ENCODE peak calls at places on chromosome 22, in eight cellular contexts. One of them, this sample, is unnamed.

GRCh38 chr22:25361899-25362214 is 142.4 kb downstream of the CRYBB2 start:
- DNase-seq in T-helper 22 cell: no peak
- DNase-seq in T-helper 17 cell: no peak
- DNase-seq in H7: no peak
- DNase-seq in EH: no peak
- DNase-seq in cardiac fibroblast: no peak
- DNase-seq in choroid plexus epithelial cell: no peak
- DNase-seq in CD4-positive, alpha-beta memory T cell: no peak
- DNase-seq in this sample: no peak

GRCh38 chr22:49753276-49753884 is 74.3 kb downstream of the BRD1 start:
- DNase-seq in T-helper 22 cell: no peak
- DNase-seq in T-helper 17 cell: no peak
- DNase-seq in H7: peak; percentile 60
- DNase-seq in EH: no peak
- DNase-seq in cardiac fibroblast: no peak
- DNase-seq in choroid plexus epithelial cell: no peak
- DNase-seq in CD4-positive, alpha-beta memory T cell: no peak
- DNase-seq in this sample: no peak

GRCh38 chr22:47370448-47371262 is 608.2 kb downstream of the TBC1D22A start:
- DNase-seq in T-helper 22 cell: no peak
- DNase-seq in T-helper 17 cell: no peak
- DNase-seq in H7: no peak
- DNase-seq in EH: no peak
- DNase-seq in cardiac fibroblast: no peak
- DNase-seq in choroid plexus epithelial cell: no peak
- DNase-seq in CD4-positive, alpha-beta memory T cell: no peak
- DNase-seq in this sample: no peak

GRCh38 chr22:17786435-17787158 is 12.3 kb upstream of the BID start:
- DNase-seq in T-helper 22 cell: no peak
- DNase-seq in T-helper 17 cell: no peak
- DNase-seq in H7: peak; percentile 79
- DNase-seq in EH: peak; percentile 18
- DNase-seq in cardiac fibroblast: peak; percentile 65
- DNase-seq in choroid plexus epithelial cell: peak; percentile 47
- DNase-seq in CD4-positive, alpha-beta memory T cell: no peak
- DNase-seq in this sample: no peak

GRCh38 chr22:22709719-22710445 is 65.5 kb downstream of the GGTLC2 start:
- DNase-seq in T-helper 22 cell: no peak
- DNase-seq in T-helper 17 cell: no peak
- DNase-seq in H7: peak; percentile 83
- DNase-seq in EH: no peak
- DNase-seq in cardiac fibroblast: no peak
- DNase-seq in choroid plexus epithelial cell: peak; percentile 30
- DNase-seq in CD4-positive, alpha-beta memory T cell: no peak
- DNase-seq in this sample: no peak

GRCh38 chr22:50731811-50732624 is 6.0 kb upstream of the ACR start:
- DNase-seq in T-helper 22 cell: peak; percentile 11
- DNase-seq in T-helper 17 cell: peak; percentile 38
- DNase-seq in H7: peak; percentile 87
- DNase-seq in EH: peak; percentile 44
- DNase-seq in cardiac fibroblast: peak; percentile 54
- DNase-seq in choroid plexus epithelial cell: peak; percentile 55
- DNase-seq in CD4-positive, alpha-beta memory T cell: peak; percentile 64
- DNase-seq in this sample: peak; percentile 48

GRCh38 chr22:11626422-11626773 is 3901.6 kb upstream of the OR11H1 start:
- DNase-seq in T-helper 22 cell: no peak
- DNase-seq in T-helper 17 cell: no peak
- DNase-seq in H7: no peak
- DNase-seq in EH: no peak
- DNase-seq in cardiac fibroblast: no peak
- DNase-seq in choroid plexus epithelial cell: no peak
- DNase-seq in CD4-positive, alpha-beta memory T cell: no peak
- DNase-seq in this sample: no peak

GRCh38 chr22:38164578-38164953 is 17.1 kb downstream of the PLA2G6 start:
- DNase-seq in T-helper 22 cell: no peak
- DNase-seq in T-helper 17 cell: no peak
- DNase-seq in H7: peak; percentile 31
- DNase-seq in EH: no peak
- DNase-seq in cardiac fibroblast: no peak
- DNase-seq in choroid plexus epithelial cell: no peak
- DNase-seq in CD4-positive, alpha-beta memory T cell: no peak
- DNase-seq in this sample: no peak

GRCh38 chr22:36756031-36756430 is 19.9 kb downstream of the IFT27 start:
- DNase-seq in T-helper 22 cell: no peak
- DNase-seq in T-helper 17 cell: no peak
- DNase-seq in H7: peak; percentile 43
- DNase-seq in EH: no peak
- DNase-seq in cardiac fibroblast: no peak
- DNase-seq in choroid plexus epithelial cell: no peak
- DNase-seq in CD4-positive, alpha-beta memory T cell: no peak
- DNase-seq in this sample: no peak